ENCODE peak calls at places on chromosomes 4 and X, in six cellular contexts. P is uterus, T is IMR-90, E is left ventricle myocardium inferior, A is aorta, U is RWPE2. X is an unnamed sample.

GRCh38 chr4:117740736-117741135 is 293.6 kb upstream of the NDST3 start:
- DNase-seq in P (no peak), T (no peak), E (no peak), A (no peak), U (no peak), X (no peak)

GRCh38 chrX:50049228-50049627 is 126.8 kb downstream of the CLCN5 start:
- DNase-seq in P (no peak), T (no peak), E (no peak), A (no peak), U (no peak), X (no peak)

GRCh38 chrX:24027985-24028384 is 999 bp upstream of the KLHL15 start:
- DNase-seq in P (no peak), T (no peak), E (no peak), A (no peak), U (no peak), X (no peak)

GRCh38 chr4:169251291-169252235 is 19.2 kb downstream of the SH3RF1 start:
- DNase-seq in P (no peak), T (no peak), E (no peak), A (no peak), U (no peak), X (no peak)

GRCh38 chrX:70029790-70030189 is 19.9 kb downstream of the AWAT2 start:
- DNase-seq in P (no peak), T (no peak), E (no peak), A (no peak), U (no peak), X (no peak)

GRCh38 chr4:89992744-89993143 is 98.1 kb downstream of the MMRN1 start:
- DNase-seq in P (no peak), T (no peak), E (no peak), A (no peak), U (no peak), X (no peak)

GRCh38 chr4:772118-772517 is 53.8 kb downstream of the CPLX1 start:
- DNase-seq in P (no peak), T (no peak), E (no peak), A (no peak), U (no peak), X (no peak)

GRCh38 chr4:96097040-96097607 is 257.2 kb downstream of the PDHA2 start:
- DNase-seq in P (no peak), T (no peak), E (no peak), A (no peak), U (no peak), X (no peak)

GRCh38 chr4:12265554-12265953 is 836.9 kb upstream of the HS3ST1 start:
- DNase-seq in P (no peak), T (no peak), E (no peak), A (no peak), U (no peak), X (no peak)

GRCh38 chr4:80307183-80307735 is 28.3 kb upstream of the CFAP299 start:
- DNase-seq in P (no peak), T (peak; percentile 41), E (no peak), A (no peak), U (no peak), X (no peak)

GRCh38 chr4:101774807-101775206 is 15.7 kb upstream of the BANK1 start:
- DNase-seq in P (no peak), T (peak; percentile 23), E (no peak), A (no peak), U (no peak), X (no peak)

GRCh38 chr4:155966661-155967060 is 13.0 kb upstream of the CTSO start:
- DNase-seq in P (no peak), T (no peak), E (no peak), A (no peak), U (no peak), X (no peak)

GRCh38 chr4:37243722-37244582 is 591 bp upstream of the NWD2 start:
- DNase-seq in P (no peak), T (no peak), E (no peak), A (no peak), U (no peak), X (no peak)

GRCh38 chrX:102155806-102156179 is at the start of gene BEX5:
- DNase-seq in P (peak; percentile 65), T (no peak), E (peak; percentile 28), A (peak; percentile 69), U (no peak), X (peak; percentile 11)

GRCh38 chr4:149223659-149224058 is 592.0 kb downstream of the IQCM start:
- DNase-seq in P (no peak), T (peak; percentile 56), E (no peak), A (no peak), U (no peak), X (no peak)

GRCh38 chr4:176498857-176499256 is 179.1 kb downstream of the SPCS3 start:
- DNase-seq in P (no peak), T (peak; percentile 66), E (no peak), A (no peak), U (no peak), X (no peak)

GRCh38 chr4:41384992-41385391 is 128.3 kb downstream of the UCHL1 start:
- DNase-seq in P (peak; percentile 72), T (no peak), E (peak; percentile 90), A (peak; percentile 60), U (no peak), X (no peak)

GRCh38 chr4:77079281-77079680 is 3.5 kb upstream of the CCNI start:
- DNase-seq in P (no peak), T (no peak), E (no peak), A (no peak), U (no peak), X (no peak)

GRCh38 chr4:95219109-95219508 is 329.7 kb downstream of the UNC5C start:
- DNase-seq in P (no peak), T (peak; percentile 89), E (no peak), A (peak; percentile 66), U (no peak), X (no peak)

GRCh38 chr4:83258463-83258862 is 26.1 kb downstream of the COQ2 start:
- DNase-seq in P (no peak), T (no peak), E (no peak), A (no peak), U (no peak), X (no peak)

GRCh38 chr4:8010618-8011017 is 71.0 kb upstream of the AFAP1 start:
- DNase-seq in P (no peak), T (peak; percentile 57), E (no peak), A (no peak), U (no peak), X (no peak)
- H3K27me3 ChIP-seq in P (no peaks in the 10 kb centered on the region), T (peaks cover 74% of the 10 kb centered on the region), E (no peaks in the 10 kb centered on the region), A (no peaks in the 10 kb centered on the region), U (no peaks in the 10 kb centered on the region), X (no peaks in the 10 kb centered on the region)

DNA sequence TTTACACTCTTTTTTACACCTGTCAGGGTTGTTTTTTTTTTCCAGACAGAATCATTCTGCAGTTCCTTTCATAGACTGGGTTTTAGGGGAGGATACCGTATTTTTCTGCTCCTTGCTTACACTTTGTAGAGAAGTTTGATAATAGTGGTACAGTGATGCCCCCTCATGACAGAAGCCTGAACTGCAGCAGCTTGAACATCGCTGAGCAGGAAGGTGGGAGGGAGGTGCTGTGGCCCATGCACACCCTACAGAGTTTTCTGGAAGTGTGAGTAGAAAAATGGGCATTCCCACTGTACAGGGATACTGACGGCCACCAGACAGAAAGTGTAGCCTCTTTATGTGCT is 54.5 kb downstream of the RAB40A start:
- DNase-seq in P (peak; percentile 74), T (peak; percentile 72), E (peak; percentile 52), A (peak; percentile 68), U (no peak), X (peak; percentile 80)
- H3K4me3 ChIP-seq in P (peak overlapping the region; percentile 27), T (no peak overlapping the region), E (peak overlapping the region; percentile 55), A (peak overlapping the region; percentile 33), U (no peak overlapping the region), X (peak overlapping the region; percentile 43)

GRCh38 chr4:48490680-48491513 is 845 bp downstream of the ZAR1 start:
- DNase-seq in P (no peak), T (no peak), E (no peak), A (no peak), U (no peak), X (no peak)

GRCh38 chr4:48491514-48492176 is 1.6 kb downstream of the ZAR1 start:
- DNase-seq in P (no peak), T (no peak), E (no peak), A (no peak), U (no peak), X (no peak)

GRCh38 chr4:48489683-48490011 is 405 bp upstream of the ZAR1 start:
- DNase-seq in P (no peak), T (no peak), E (no peak), A (no peak), U (no peak), X (no peak)

GRCh38 chr4:48493485-48494100 is 3.5 kb downstream of the ZAR1 start:
- DNase-seq in P (no peak), T (no peak), E (no peak), A (no peak), U (no peak), X (no peak)

GRCh38 chr4:48490012-48490679 is at the start of gene ZAR1:
- DNase-seq in P (no peak), T (no peak), E (no peak), A (no peak), U (no peak), X (no peak)
- H3K27me3 ChIP-seq in P (peaks cover 33% of the 10 kb centered on the region), T (peaks cover 56% of the 10 kb centered on the region), E (peaks cover 69% of the 10 kb centered on the region), A (no peaks in the 10 kb centered on the region), U (peaks cover 48% of the 10 kb centered on the region), X (peaks cover 32% of the 10 kb centered on the region)

GRCh38 chr4:150582881-150583286 is 933 bp downstream of the MAB21L2 start:
- DNase-seq in P (no peak), T (peak; percentile 51), E (no peak), A (no peak), U (no peak), X (no peak)

GRCh38 chr4:150582101-150582565 is at the start of gene MAB21L2:
- DNase-seq in P (no peak), T (peak; percentile 46), E (no peak), A (no peak), U (no peak), X (no peak)

GRCh38 chr4:150584198-150584593 is 2.2 kb downstream of the MAB21L2 start:
- DNase-seq in P (no peak), T (no peak), E (no peak), A (no peak), U (no peak), X (no peak)

GRCh38 chr4:150581611-150582010 is 340 bp upstream of the MAB21L2 start:
- DNase-seq in P (no peak), T (peak; percentile 94), E (no peak), A (no peak), U (no peak), X (no peak)

DNA sequence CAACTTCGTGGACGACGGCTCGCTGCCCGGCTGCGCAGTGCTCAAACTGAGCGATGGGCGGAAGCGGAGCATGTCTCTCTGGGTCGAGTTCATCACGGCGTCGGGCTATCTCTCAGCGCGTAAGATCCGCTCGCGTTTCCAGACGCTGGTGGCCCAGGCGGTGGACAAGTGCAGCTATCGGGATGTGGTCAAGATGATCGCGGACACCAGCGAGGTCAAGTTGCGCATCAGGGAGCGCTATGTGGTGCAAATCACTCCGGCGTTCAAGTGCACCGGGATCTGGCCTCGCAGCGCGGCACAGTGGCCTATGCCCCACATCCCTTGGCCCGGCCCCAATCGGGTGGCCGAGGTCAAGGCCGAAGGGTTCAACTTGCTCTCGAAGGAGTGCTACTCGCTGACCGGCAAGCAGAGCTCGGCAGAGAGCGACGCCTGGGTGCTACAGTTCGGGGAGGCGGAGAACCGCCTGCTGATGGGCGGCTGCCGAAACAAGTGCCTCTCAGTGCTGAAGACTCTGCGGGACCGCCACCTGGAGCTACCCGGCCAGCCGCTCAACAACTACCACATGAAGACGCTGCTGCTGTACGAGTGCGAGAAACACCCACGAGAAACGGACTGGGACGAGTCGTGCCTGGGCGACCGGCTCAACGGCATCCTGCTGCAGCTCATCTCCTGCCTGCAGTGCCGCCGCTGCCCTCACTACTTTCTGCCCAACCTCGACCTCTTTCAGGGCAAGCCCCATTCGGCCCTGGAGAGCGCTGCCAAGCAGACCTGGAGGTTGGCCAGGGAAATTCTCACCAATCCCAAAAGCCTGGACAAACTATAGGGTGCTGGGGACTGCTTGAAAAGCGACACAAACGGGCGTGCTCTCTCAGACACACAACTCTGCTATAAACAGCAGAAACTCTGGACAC is 1.6 kb downstream of the MAB21L2 start:
- DNase-seq in P (no peak), T (peak; percentile 47), E (peak; percentile 41), A (peak; percentile 53), U (no peak), X (no peak)
- H3K4me3 ChIP-seq in P (no peak overlapping the region), T (peak overlapping the region; percentile 78), E (peak overlapping the region; percentile 67), A (peak overlapping the region; percentile 5), U (no peak overlapping the region), X (no peak overlapping the region)

X was measured in CD8-positive, alpha-beta T cell.